ENCODE peak calls at places on chromosome 7, in eight cellular contexts. Z is HCT116, T is ovary, I is astrocyte of the spinal cord, B is esophagus squamous epithelium, O is tibial artery, M is cardiac muscle cell, K is breast epithelium. N is an unnamed sample.

GRCh38 chr7:66047426-66047825 is 28.2 kb upstream of the ASL start:
- DNase-seq in O (no peak), M (peak), T (no peak), B (no peak), K (no peak), I (peak), Z (peak), N (no peak)

GRCh38 chr7:5564894-5565293 is 141.3 kb upstream of the TNRC18 start:
- DNase-seq in K (no peak), T (no peak), M (no peak), O (no peak), Z (no peak), I (no peak), B (no peak), N (no peak)

GRCh38 chr7:32158076-32158475 is 87.9 kb upstream of the PDE1C start:
- DNase-seq in T (no peak), I (no peak), B (no peak), O (no peak), K (no peak), M (no peak), Z (no peak), N (no peak)

GRCh38 chr7:77699056-77699455 is 2.8 kb downstream of the RSBN1L start:
- DNase-seq in B (no peak), O (no peak), M (no peak), I (no peak), Z (no peak), K (no peak), T (no peak), N (no peak)

GRCh38 chr7:108911016-108911415 is 341.3 kb downstream of the DNAJB9 start:
- DNase-seq in Z (no peak), I (no peak), T (no peak), K (no peak), O (no peak), M (no peak), B (no peak), N (no peak)

GRCh38 chr7:119826547-119826946 is 446.4 kb upstream of the KCND2 start:
- DNase-seq in T (no peak), K (no peak), M (no peak), B (no peak), I (no peak), O (no peak), Z (no peak), N (no peak)

GRCh38 chr7:120874722-120875121 is 16.8 kb upstream of the TSPAN12 start:
- DNase-seq in O (no peak), B (no peak), T (no peak), K (no peak), Z (no peak), I (no peak), M (no peak), N (no peak)

GRCh38 chr7:80900583-80901576 is 18.0 kb downstream of the SEMA3C start:
- DNase-seq in M (peak), Z (no peak), K (no peak), B (no peak), O (no peak), T (no peak), I (peak), N (no peak)

GRCh38 chr7:42123716-42124115 is 113.3 kb downstream of the GLI3 start:
- DNase-seq in B (no peak), O (no peak), K (no peak), M (no peak), I (no peak), T (no peak), Z (no peak), N (no peak)

GRCh38 chr7:30829476-30829875 is 58.3 kb downstream of the MINDY4 start:
- DNase-seq in B (no peak), T (no peak), K (no peak), M (no peak), Z (no peak), O (no peak), I (no peak), N (no peak)

GRCh38 chr7:100735730-100736129 is 2.3 kb downstream of the ZAN start:
- DNase-seq in B (no peak), M (no peak), I (no peak), O (no peak), K (no peak), Z (no peak), T (no peak), N (no peak)

GRCh38 chr7:22725585-22725984 is 1.4 kb upstream of the IL6 start:
- DNase-seq in Z (peak), M (peak), O (no peak), T (no peak), B (no peak), K (no peak), I (peak), N (no peak)

GRCh38 chr7:80136276-80137045 is 1.8 kb downstream of the GNAI1 start:
- DNase-seq in K (no peak), T (no peak), M (peak), B (no peak), I (peak), O (no peak), Z (no peak), N (no peak)

GRCh38 chr7:103446046-103446520 is at the start of gene SLC26A5:
- DNase-seq in O (no peak), K (no peak), I (no peak), B (no peak), M (no peak), T (no peak), Z (no peak), N (no peak)

GRCh38 chr7:29892231-29892630 is 85.9 kb downstream of the WIPF3 start:
- DNase-seq in I (no peak), O (no peak), T (no peak), M (no peak), K (no peak), B (no peak), Z (no peak), N (no peak)

GRCh38 chr7:80847895-80848294 is 71.0 kb downstream of the SEMA3C start:
- DNase-seq in B (no peak), T (no peak), M (no peak), Z (no peak), I (no peak), K (no peak), O (no peak), N (no peak)

GRCh38 chr7:34371922-34372321 is 286.1 kb upstream of the NPSR1 start:
- DNase-seq in M (no peak), B (no peak), K (no peak), I (no peak), T (no peak), Z (no peak), O (no peak), N (no peak)

GRCh38 chr7:32500922-32501341 is 5.6 kb downstream of the AVL9 start:
- DNase-seq in I (peak), O (no peak), Z (no peak), T (no peak), M (peak), B (no peak), K (no peak), N (no peak)

GRCh38 chr7:69042138-69042537 is 556.1 kb upstream of the AUTS2 start:
- DNase-seq in M (no peak), I (no peak), T (no peak), K (no peak), O (no peak), B (no peak), Z (no peak), N (no peak)

DNA sequence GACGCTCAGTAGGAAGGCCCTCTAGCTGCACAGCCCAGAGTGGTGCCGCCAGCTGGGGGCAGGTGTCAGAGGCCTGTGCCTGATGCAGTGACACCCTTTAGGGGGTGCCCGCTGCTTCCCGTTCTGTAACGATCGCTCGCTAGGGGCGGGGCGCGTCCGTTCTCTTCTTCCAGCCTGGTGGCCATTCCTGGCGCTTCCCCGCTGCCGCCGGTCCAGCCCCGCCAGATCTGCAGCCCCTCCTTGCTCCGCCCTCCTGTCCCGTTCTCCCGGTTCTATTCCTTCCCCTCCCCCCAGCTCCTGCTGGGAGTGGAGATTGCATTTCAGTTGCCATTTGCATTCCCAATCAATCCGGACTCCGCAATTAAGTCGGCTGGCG is 39.2 kb downstream of the AGAP3 start:
- DNase-seq in K (no peak), M (peak), Z (no peak), I (peak), B (no peak), T (no peak), O (no peak), N (no peak)
- TF ChIP-seq CTCF in K (no peak), M (peak), Z (no peak), I (peak), B (no peak), T (no peak), O (no peak), N (no peak)

GRCh38 chr7:48424731-48425130 is 253.5 kb downstream of the ABCA13 start:
- DNase-seq in B (no peak), I (peak), T (no peak), O (no peak), M (peak), Z (no peak), K (no peak), N (no peak)
- TF ChIP-seq CTCF in B (no peak), I (peak), T (no peak), O (no peak), M (no peak), Z (peak), K (no peak), N (peak)

GRCh38 chr7:19017374-19017773 is 100.1 kb downstream of the TWIST1 start:
- DNase-seq in I (no peak), K (no peak), O (no peak), B (no peak), M (no peak), Z (no peak), T (no peak), N (no peak)
- TF ChIP-seq CTCF in I (no peak), K (no peak), O (no peak), B (no peak), M (no peak), Z (peak), T (no peak), N (no peak)

GRCh38 chr7:107147464-107148214 is 21.2 kb upstream of the HBP1 start:
- DNase-seq in T (no peak), B (no peak), K (no peak), Z (peak), I (peak), M (peak), O (no peak), N (no peak)
- TF ChIP-seq CTCF in T (peak), B (peak), K (peak), Z (peak), I (peak), M (peak), O (peak), N (peak)

DNA sequence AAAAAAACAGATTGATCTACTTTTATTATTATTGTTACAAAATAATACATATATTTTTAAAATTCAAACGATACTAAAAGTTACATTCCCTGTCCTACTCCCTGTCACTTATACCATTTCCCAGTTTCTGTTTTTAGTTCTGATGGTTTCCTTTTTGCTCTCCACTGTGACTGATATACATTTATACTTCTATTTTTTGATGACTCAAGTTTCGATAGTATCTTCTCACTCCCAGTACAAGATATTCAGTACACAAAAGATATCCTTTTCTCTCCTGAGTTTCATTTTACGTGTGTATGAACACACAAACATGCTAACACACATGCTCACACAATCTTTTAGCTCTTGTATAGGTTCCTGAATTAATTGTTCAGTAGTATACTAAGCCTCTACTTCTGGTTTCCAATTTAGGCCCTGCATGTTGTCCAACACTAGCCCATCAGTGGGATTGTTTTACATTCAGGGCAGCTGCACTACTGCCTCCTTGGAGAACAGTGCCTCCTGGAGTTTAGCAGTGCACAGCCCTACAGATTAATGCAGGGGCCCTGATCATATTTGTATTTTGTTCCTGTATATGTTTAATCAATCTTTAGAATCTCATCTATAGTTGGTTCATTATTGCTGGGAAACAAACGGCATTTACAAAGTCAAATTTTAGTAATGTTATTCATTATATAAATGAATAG is 131.0 kb downstream of the TES start:
- DNase-seq in Z (no peak), B (no peak), T (no peak), M (peak), O (no peak), I (no peak), K (no peak), N (no peak)
- TF ChIP-seq CTCF in Z (peak), B (peak), T (no peak), M (peak), O (no peak), I (peak), K (no peak), N (no peak)

GRCh38 chr7:112970771-112971170 is 115.9 kb downstream of the GPR85 start:
- DNase-seq in B (no peak), K (no peak), O (no peak), T (no peak), M (no peak), Z (peak), I (no peak), N (no peak)
- TF ChIP-seq CTCF in B (no peak), K (no peak), O (no peak), T (no peak), M (no peak), Z (peak), I (no peak), N (no peak)

DNA sequence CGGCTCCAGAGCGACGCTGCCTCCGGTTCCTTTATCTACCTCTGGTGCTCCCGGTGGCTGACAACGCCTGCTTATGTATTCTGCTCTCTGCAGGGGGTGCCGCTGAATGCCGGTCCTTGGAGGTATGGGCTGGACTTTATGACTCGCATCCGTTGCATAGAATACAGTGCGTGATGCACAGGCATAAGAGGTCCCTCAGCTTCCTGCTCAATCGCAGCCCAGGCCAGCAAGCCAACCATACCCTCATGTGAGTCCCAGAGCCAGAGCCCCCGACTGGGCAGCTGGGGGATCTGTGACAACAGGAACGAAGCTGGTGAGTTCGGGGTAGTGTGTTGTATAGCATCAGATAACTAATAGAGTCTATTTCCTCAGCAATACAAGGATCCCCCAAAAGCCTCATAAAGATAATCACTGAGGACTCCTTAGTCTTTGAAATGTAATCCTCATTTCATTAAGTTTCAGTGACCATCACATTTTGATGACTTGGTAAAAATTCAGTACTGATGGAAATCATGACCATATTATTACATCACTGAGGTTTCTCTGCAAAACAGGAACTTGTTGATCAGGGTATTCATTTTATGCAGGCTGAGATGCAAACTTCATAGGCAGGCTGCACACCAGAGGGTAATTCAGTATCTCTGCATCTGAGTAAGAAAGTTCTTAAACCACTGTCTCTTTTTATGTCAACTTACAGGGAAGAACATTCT is 607.8 kb downstream of the PTPRN2 start:
- DNase-seq in B (no peak), K (no peak), T (no peak), M (no peak), Z (no peak), I (no peak), O (peak), N (no peak)
- TF ChIP-seq CTCF in B (no peak), K (no peak), T (no peak), M (no peak), Z (no peak), I (no peak), O (no peak), N (no peak)

GRCh38 chr7:87220734-87221215 is 1.2 kb upstream of the TMEM243 start:
- DNase-seq in M (peak), I (no peak), O (no peak), B (no peak), K (no peak), T (no peak), Z (no peak), N (no peak)

GRCh38 chr7:87219545-87220025 is at the start of gene TMEM243:
- DNase-seq in Z (no peak), M (peak), O (peak), T (peak), I (peak), B (peak), K (peak), N (no peak)

GRCh38 chr7:87217983-87218653 is 1.4 kb downstream of the TMEM243 start:
- DNase-seq in O (no peak), B (no peak), T (no peak), K (no peak), Z (no peak), M (no peak), I (no peak), N (no peak)

GRCh38 chr7:87220026-87220733 is 648 bp upstream of the TMEM243 start:
- DNase-seq in I (peak), T (peak), Z (peak), B (no peak), K (peak), M (peak), O (peak), N (peak)

GRCh38 chr7:87218941-87219544 is 489 bp downstream of the TMEM243 start:
- DNase-seq in M (peak), Z (no peak), B (no peak), I (peak), O (peak), T (peak), K (no peak), N (no peak)
- TF ChIP-seq CTCF in M (peak), Z (no peak), B (no peak), I (no peak), O (no peak), T (no peak), K (no peak), N (no peak)

N was measured in D721Med.